ENCODE peak calls at places on chromosomes 6 and 20, in nine cellular contexts. One of them, this sample, is unnamed.
A peak's percentile ranks its signal among the peaks of the same experiment; 100 is the strongest.

GRCh38 chr20:18057106-18057993 is at the start of gene OVOL2:
- DNase-seq in heart left ventricle: no peak
- DNase-seq in psoas muscle: peak; percentile 16
- DNase-seq in SJSA1: no peak
- DNase-seq in CD4-positive, CD25-positive, alpha-beta regulatory T cell: no peak
- DNase-seq in esophagus muscularis mucosa: no peak
- DNase-seq in lower lobe of right lung: peak; percentile 93
- DNase-seq in cardiac muscle cell: peak; percentile 51
- DNase-seq in tibial nerve: no peak
- DNase-seq in this sample: no peak

GRCh38 chr6:132236744-132237143 is 164.5 kb downstream of the MOXD1 start:
- DNase-seq in cardiac muscle cell: no peak
- DNase-seq in heart left ventricle: no peak
- DNase-seq in tibial nerve: no peak
- DNase-seq in SJSA1: peak; percentile 76
- DNase-seq in esophagus muscularis mucosa: no peak
- DNase-seq in psoas muscle: no peak
- DNase-seq in CD4-positive, CD25-positive, alpha-beta regulatory T cell: no peak
- DNase-seq in lower lobe of right lung: no peak
- DNase-seq in this sample: no peak

GRCh38 chr20:22381812-22382416 is 202.5 kb downstream of the FOXA2 start:
- DNase-seq in SJSA1: no peak
- DNase-seq in esophagus muscularis mucosa: no peak
- DNase-seq in cardiac muscle cell: no peak
- DNase-seq in heart left ventricle: no peak
- DNase-seq in psoas muscle: no peak
- DNase-seq in CD4-positive, CD25-positive, alpha-beta regulatory T cell: no peak
- DNase-seq in tibial nerve: no peak
- DNase-seq in lower lobe of right lung: no peak
- DNase-seq in this sample: no peak

GRCh38 chr6:146857960-146858308 is 259.2 kb downstream of the ADGB start:
- DNase-seq in cardiac muscle cell: peak; percentile 18
- DNase-seq in psoas muscle: no peak
- DNase-seq in esophagus muscularis mucosa: no peak
- DNase-seq in CD4-positive, CD25-positive, alpha-beta regulatory T cell: no peak
- DNase-seq in heart left ventricle: no peak
- DNase-seq in SJSA1: no peak
- DNase-seq in lower lobe of right lung: no peak
- DNase-seq in tibial nerve: no peak
- DNase-seq in this sample: peak; percentile 80

GRCh38 chr20:51760905-51761544 is 7.2 kb downstream of the ATP9A start:
- DNase-seq in SJSA1: peak; percentile 82
- DNase-seq in psoas muscle: no peak
- DNase-seq in heart left ventricle: no peak
- DNase-seq in cardiac muscle cell: no peak
- DNase-seq in lower lobe of right lung: no peak
- DNase-seq in CD4-positive, CD25-positive, alpha-beta regulatory T cell: no peak
- DNase-seq in esophagus muscularis mucosa: no peak
- DNase-seq in tibial nerve: no peak
- DNase-seq in this sample: no peak

GRCh38 chr20:20490673-20491072 is 122.8 kb downstream of the INSM1 start:
- DNase-seq in heart left ventricle: no peak
- DNase-seq in cardiac muscle cell: no peak
- DNase-seq in tibial nerve: no peak
- DNase-seq in SJSA1: no peak
- DNase-seq in psoas muscle: no peak
- DNase-seq in CD4-positive, CD25-positive, alpha-beta regulatory T cell: no peak
- DNase-seq in lower lobe of right lung: no peak
- DNase-seq in esophagus muscularis mucosa: no peak
- DNase-seq in this sample: no peak

GRCh38 chr20:16017656-16018055 is 555.6 kb downstream of the KIF16B start:
- DNase-seq in lower lobe of right lung: no peak
- DNase-seq in SJSA1: no peak
- DNase-seq in CD4-positive, CD25-positive, alpha-beta regulatory T cell: no peak
- DNase-seq in tibial nerve: no peak
- DNase-seq in cardiac muscle cell: no peak
- DNase-seq in psoas muscle: no peak
- DNase-seq in esophagus muscularis mucosa: no peak
- DNase-seq in heart left ventricle: no peak
- DNase-seq in this sample: no peak

GRCh38 chr20:44187763-44188709 is 1.0 kb upstream of the JPH2 start:
- DNase-seq in SJSA1: no peak
- DNase-seq in tibial nerve: no peak
- DNase-seq in cardiac muscle cell: peak; percentile 67
- DNase-seq in CD4-positive, CD25-positive, alpha-beta regulatory T cell: no peak
- DNase-seq in psoas muscle: no peak
- DNase-seq in esophagus muscularis mucosa: no peak
- DNase-seq in heart left ventricle: no peak
- DNase-seq in lower lobe of right lung: no peak
- DNase-seq in this sample: peak; percentile 82

GRCh38 chr20:40245829-40246228 is 443.2 kb downstream of the MAFB start:
- DNase-seq in tibial nerve: no peak
- DNase-seq in SJSA1: no peak
- DNase-seq in CD4-positive, CD25-positive, alpha-beta regulatory T cell: no peak
- DNase-seq in heart left ventricle: no peak
- DNase-seq in cardiac muscle cell: no peak
- DNase-seq in esophagus muscularis mucosa: no peak
- DNase-seq in lower lobe of right lung: no peak
- DNase-seq in psoas muscle: no peak
- DNase-seq in this sample: no peak

GRCh38 chr6:16337280-16337975 is 99.0 kb downstream of the GMPR start:
- DNase-seq in cardiac muscle cell: no peak
- DNase-seq in tibial nerve: peak; percentile 93
- DNase-seq in SJSA1: peak; percentile 72
- DNase-seq in heart left ventricle: peak; percentile 97
- DNase-seq in lower lobe of right lung: peak; percentile 78
- DNase-seq in CD4-positive, CD25-positive, alpha-beta regulatory T cell: no peak
- DNase-seq in psoas muscle: peak; percentile 93
- DNase-seq in esophagus muscularis mucosa: peak; percentile 96
- DNase-seq in this sample: no peak

GRCh38 chr6:89432875-89433636 is at the start of gene ANKRD6:
- DNase-seq in tibial nerve: peak; percentile 72
- DNase-seq in heart left ventricle: peak; percentile 74
- DNase-seq in esophagus muscularis mucosa: no peak
- DNase-seq in lower lobe of right lung: peak; percentile 88
- DNase-seq in SJSA1: peak; percentile 42
- DNase-seq in CD4-positive, CD25-positive, alpha-beta regulatory T cell: peak; percentile 72
- DNase-seq in cardiac muscle cell: peak; percentile 87
- DNase-seq in psoas muscle: peak; percentile 80
- DNase-seq in this sample: peak; percentile 26

GRCh38 chr20:59645761-59646171 is 41.4 kb downstream of the PHACTR3 start:
- DNase-seq in tibial nerve: no peak
- DNase-seq in lower lobe of right lung: no peak
- DNase-seq in heart left ventricle: no peak
- DNase-seq in CD4-positive, CD25-positive, alpha-beta regulatory T cell: no peak
- DNase-seq in esophagus muscularis mucosa: peak; percentile 81
- DNase-seq in cardiac muscle cell: no peak
- DNase-seq in SJSA1: no peak
- DNase-seq in psoas muscle: no peak
- DNase-seq in this sample: no peak

GRCh38 chr6:17393335-17394191 is at the start of gene CAP2:
- DNase-seq in CD4-positive, CD25-positive, alpha-beta regulatory T cell: no peak
- DNase-seq in tibial nerve: no peak
- DNase-seq in lower lobe of right lung: peak; percentile 64
- DNase-seq in SJSA1: peak; percentile 62
- DNase-seq in esophagus muscularis mucosa: no peak
- DNase-seq in heart left ventricle: peak; percentile 72
- DNase-seq in psoas muscle: peak; percentile 74
- DNase-seq in cardiac muscle cell: peak; percentile 89
- DNase-seq in this sample: peak; percentile 79

GRCh38 chr6:123529058-123529457 is 107.7 kb downstream of the TRDN start:
- DNase-seq in SJSA1: no peak
- DNase-seq in cardiac muscle cell: no peak
- DNase-seq in tibial nerve: no peak
- DNase-seq in heart left ventricle: no peak
- DNase-seq in psoas muscle: no peak
- DNase-seq in lower lobe of right lung: no peak
- DNase-seq in esophagus muscularis mucosa: no peak
- DNase-seq in CD4-positive, CD25-positive, alpha-beta regulatory T cell: no peak
- DNase-seq in this sample: no peak

GRCh38 chr20:63495167-63495720 is 3.6 kb downstream of the EEF1A2 start:
- DNase-seq in CD4-positive, CD25-positive, alpha-beta regulatory T cell: no peak
- DNase-seq in tibial nerve: no peak
- DNase-seq in esophagus muscularis mucosa: no peak
- DNase-seq in lower lobe of right lung: no peak
- DNase-seq in psoas muscle: no peak
- DNase-seq in SJSA1: no peak
- DNase-seq in heart left ventricle: no peak
- DNase-seq in cardiac muscle cell: no peak
- DNase-seq in this sample: no peak
- H3K27me3 ChIP-seq in CD4-positive, CD25-positive, alpha-beta regulatory T cell: no peaks in the 10 kb centered on the region
- H3K27me3 ChIP-seq in tibial nerve: no peaks in the 10 kb centered on the region
- H3K27me3 ChIP-seq in esophagus muscularis mucosa: peaks cover 35% of the 10 kb centered on the region
- H3K27me3 ChIP-seq in lower lobe of right lung: peaks cover 58% of the 10 kb centered on the region
- H3K27me3 ChIP-seq in psoas muscle: no peaks in the 10 kb centered on the region
- H3K27me3 ChIP-seq in SJSA1: peaks cover 20% of the 10 kb centered on the region
- H3K27me3 ChIP-seq in heart left ventricle: peaks cover 28% of the 10 kb centered on the region
- H3K27me3 ChIP-seq in cardiac muscle cell: no peaks in the 10 kb centered on the region
- H3K27me3 ChIP-seq in this sample: peaks cover 30% of the 10 kb centered on the region

DNA sequence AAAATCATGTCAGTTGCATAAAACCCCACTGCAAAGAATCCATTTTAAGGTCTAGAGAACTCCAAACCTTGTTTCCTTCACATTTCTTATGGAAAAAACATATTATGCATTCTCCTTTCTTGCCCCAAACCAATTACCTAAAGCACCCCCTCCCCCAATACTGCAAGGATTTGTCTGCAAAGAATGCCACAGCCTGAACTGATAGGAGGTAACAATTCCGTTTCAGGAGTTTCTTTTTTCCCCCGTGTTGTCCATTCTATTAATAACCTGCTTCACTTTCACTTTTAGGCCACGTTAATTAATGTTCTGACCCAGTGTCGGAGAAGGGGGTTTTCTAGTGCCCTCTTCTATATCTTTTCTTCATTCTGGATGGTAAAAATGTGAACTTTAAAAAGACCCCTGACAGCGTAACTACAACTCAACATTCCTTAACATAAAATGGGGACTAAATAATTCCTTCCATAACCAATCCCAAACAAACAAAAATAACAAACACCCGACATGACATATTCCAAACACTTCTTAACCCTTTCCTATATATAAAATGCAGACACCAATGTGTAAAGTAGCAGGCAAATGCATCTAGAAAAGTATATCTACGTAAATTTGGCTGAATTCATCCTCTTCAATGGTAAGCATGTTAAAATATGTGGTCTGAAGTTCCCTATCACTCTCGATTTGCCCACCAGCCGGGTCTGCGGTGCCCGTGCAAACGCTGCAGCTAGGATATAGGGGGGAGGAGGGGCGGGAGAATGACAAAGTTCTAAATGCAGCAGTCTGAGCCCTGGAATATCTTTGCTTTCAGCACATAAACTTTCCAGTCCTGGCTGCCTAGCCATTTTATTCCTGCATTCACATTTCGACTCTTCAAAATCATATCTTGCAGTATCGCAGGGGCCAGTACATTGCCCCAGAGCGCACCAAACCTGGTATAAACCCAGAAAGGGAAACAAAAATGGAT is 978 bp downstream of the NRN1 start:
- DNase-seq in CD4-positive, CD25-positive, alpha-beta regulatory T cell: no peak
- DNase-seq in heart left ventricle: no peak
- DNase-seq in tibial nerve: no peak
- DNase-seq in cardiac muscle cell: no peak
- DNase-seq in SJSA1: peak; percentile 25
- DNase-seq in psoas muscle: no peak
- DNase-seq in lower lobe of right lung: no peak
- DNase-seq in esophagus muscularis mucosa: no peak
- DNase-seq in this sample: peak; percentile 40
- H3K27ac ChIP-seq in CD4-positive, CD25-positive, alpha-beta regulatory T cell: no peak overlapping the region
- H3K27ac ChIP-seq in heart left ventricle: peak overlapping the region; percentile 64
- H3K27ac ChIP-seq in tibial nerve: peak overlapping the region; percentile 95
- H3K27ac ChIP-seq in cardiac muscle cell: no peak overlapping the region
- H3K27ac ChIP-seq in SJSA1: no peak overlapping the region
- H3K27ac ChIP-seq in psoas muscle: peak overlapping the region; percentile 66
- H3K27ac ChIP-seq in lower lobe of right lung: peak overlapping the region; percentile 53
- H3K27ac ChIP-seq in esophagus muscularis mucosa: peak overlapping the region; percentile 50
- H3K27ac ChIP-seq in this sample: peak overlapping the region; percentile 83

GRCh38 chr20:3082306-3082951 is 2.1 kb downstream of the AVP start:
- DNase-seq in cardiac muscle cell: peak; percentile 53
- DNase-seq in tibial nerve: no peak
- DNase-seq in lower lobe of right lung: no peak
- DNase-seq in SJSA1: no peak
- DNase-seq in psoas muscle: no peak
- DNase-seq in esophagus muscularis mucosa: no peak
- DNase-seq in CD4-positive, CD25-positive, alpha-beta regulatory T cell: no peak
- DNase-seq in heart left ventricle: no peak
- DNase-seq in this sample: no peak
- H3K4me3 ChIP-seq in cardiac muscle cell: peak overlapping the region; percentile 17
- H3K4me3 ChIP-seq in tibial nerve: no peak overlapping the region
- H3K4me3 ChIP-seq in lower lobe of right lung: peak overlapping the region; percentile 35
- H3K4me3 ChIP-seq in SJSA1: no peak overlapping the region
- H3K4me3 ChIP-seq in psoas muscle: peak overlapping the region; percentile 41
- H3K4me3 ChIP-seq in esophagus muscularis mucosa: peak overlapping the region; percentile 41
- H3K4me3 ChIP-seq in CD4-positive, CD25-positive, alpha-beta regulatory T cell: no peak overlapping the region
- H3K4me3 ChIP-seq in heart left ventricle: peak overlapping the region; percentile 15
- H3K4me3 ChIP-seq in this sample: no peak overlapping the region

GRCh38 chr20:2557873-2558580 is 21.7 kb downstream of the TMC2 start:
- DNase-seq in CD4-positive, CD25-positive, alpha-beta regulatory T cell: no peak
- DNase-seq in heart left ventricle: no peak
- DNase-seq in psoas muscle: no peak
- DNase-seq in lower lobe of right lung: no peak
- DNase-seq in esophagus muscularis mucosa: no peak
- DNase-seq in SJSA1: no peak
- DNase-seq in cardiac muscle cell: no peak
- DNase-seq in tibial nerve: no peak
- DNase-seq in this sample: no peak

GRCh38 chr20:2558581-2559301 is 22.4 kb downstream of the TMC2 start:
- DNase-seq in tibial nerve: no peak
- DNase-seq in CD4-positive, CD25-positive, alpha-beta regulatory T cell: no peak
- DNase-seq in esophagus muscularis mucosa: no peak
- DNase-seq in psoas muscle: no peak
- DNase-seq in lower lobe of right lung: no peak
- DNase-seq in heart left ventricle: no peak
- DNase-seq in cardiac muscle cell: no peak
- DNase-seq in SJSA1: no peak
- DNase-seq in this sample: no peak

GRCh38 chr20:2559641-2560040 is 23.3 kb downstream of the TMC2 start:
- DNase-seq in cardiac muscle cell: no peak
- DNase-seq in esophagus muscularis mucosa: no peak
- DNase-seq in tibial nerve: no peak
- DNase-seq in heart left ventricle: no peak
- DNase-seq in psoas muscle: no peak
- DNase-seq in CD4-positive, CD25-positive, alpha-beta regulatory T cell: no peak
- DNase-seq in lower lobe of right lung: no peak
- DNase-seq in SJSA1: no peak
- DNase-seq in this sample: no peak

GRCh38 chr20:2563116-2563515 is 26.7 kb downstream of the TMC2 start:
- DNase-seq in esophagus muscularis mucosa: no peak
- DNase-seq in cardiac muscle cell: no peak
- DNase-seq in SJSA1: no peak
- DNase-seq in tibial nerve: no peak
- DNase-seq in psoas muscle: no peak
- DNase-seq in heart left ventricle: no peak
- DNase-seq in lower lobe of right lung: no peak
- DNase-seq in CD4-positive, CD25-positive, alpha-beta regulatory T cell: no peak
- DNase-seq in this sample: no peak
- H3K27me3 ChIP-seq in esophagus muscularis mucosa: peaks cover 16% of the 10 kb centered on the region
- H3K27me3 ChIP-seq in cardiac muscle cell: peaks cover 55% of the 10 kb centered on the region
- H3K27me3 ChIP-seq in SJSA1: peaks cover 64% of the 10 kb centered on the region
- H3K27me3 ChIP-seq in tibial nerve: no peaks in the 10 kb centered on the region
- H3K27me3 ChIP-seq in psoas muscle: peaks cover 1% of the 10 kb centered on the region
- H3K27me3 ChIP-seq in heart left ventricle: peaks cover 82% of the 10 kb centered on the region
- H3K27me3 ChIP-seq in lower lobe of right lung: peaks cover 64% of the 10 kb centered on the region
- H3K27me3 ChIP-seq in CD4-positive, CD25-positive, alpha-beta regulatory T cell: peaks cover 17% of the 10 kb centered on the region
- H3K27me3 ChIP-seq in this sample: no peaks in the 10 kb centered on the region

GRCh38 chr20:13336308-13337089 is 115.4 kb downstream of the ISM1 start:
- DNase-seq in CD4-positive, CD25-positive, alpha-beta regulatory T cell: no peak
- DNase-seq in esophagus muscularis mucosa: no peak
- DNase-seq in psoas muscle: no peak
- DNase-seq in SJSA1: no peak
- DNase-seq in cardiac muscle cell: no peak
- DNase-seq in tibial nerve: no peak
- DNase-seq in heart left ventricle: no peak
- DNase-seq in lower lobe of right lung: no peak
- DNase-seq in this sample: no peak
- H3K27ac ChIP-seq in CD4-positive, CD25-positive, alpha-beta regulatory T cell: no peak overlapping the region
- H3K27ac ChIP-seq in esophagus muscularis mucosa: no peak overlapping the region
- H3K27ac ChIP-seq in psoas muscle: no peak overlapping the region
- H3K27ac ChIP-seq in SJSA1: no peak overlapping the region
- H3K27ac ChIP-seq in cardiac muscle cell: no peak overlapping the region
- H3K27ac ChIP-seq in tibial nerve: no peak overlapping the region
- H3K27ac ChIP-seq in heart left ventricle: no peak overlapping the region
- H3K27ac ChIP-seq in lower lobe of right lung: no peak overlapping the region
- H3K27ac ChIP-seq in this sample: no peak overlapping the region

This sample was measured in SJCRH30.